ENCODE peak calls at places on chromosomes 13 and 19, in six cellular contexts. E, R, Z, Y, I and D are unnamed samples.

GRCh38 chr13:84651288-84651687 is 769.0 kb upstream of the SLITRK1 start:
- DNase-seq in E (no peak), R (no peak), Z (peak), Y (no peak), I (no peak), D (peak)

GRCh38 chr13:106318941-106319411 is 216.5 kb downstream of the EFNB2 start:
- DNase-seq in E (no peak), R (no peak), Z (peak), Y (no peak), I (no peak), D (peak)

GRCh38 chr13:104321756-104322155 is 1255.5 kb upstream of the SLC10A2 start:
- DNase-seq in E (no peak), R (no peak), Z (no peak), Y (no peak), I (no peak), D (no peak)

GRCh38 chr19:55156202-55157063 is 1.1 kb downstream of the TNNI3 start:
- DNase-seq in E (peak), R (no peak), Z (peak), Y (peak), I (peak), D (no peak)

GRCh38 chr13:106089251-106089940 is 446.1 kb downstream of the EFNB2 start:
- DNase-seq in E (no peak), R (no peak), Z (no peak), Y (no peak), I (no peak), D (peak)

GRCh38 chr19:7926021-7926726 is at the start of gene CTXN1:
- DNase-seq in E (peak), R (peak), Z (peak), Y (peak), I (no peak), D (peak)

GRCh38 chr13:21078501-21078900 is 17.1 kb upstream of the LATS2 start:
- DNase-seq in E (no peak), R (no peak), Z (peak), Y (no peak), I (no peak), D (peak)

GRCh38 chr19:3068071-3068470 is 5.8 kb upstream of the TLE5 start:
- DNase-seq in E (peak), R (no peak), Z (no peak), Y (no peak), I (no peak), D (no peak)

GRCh38 chr13:24615114-24615513 is 65.1 kb upstream of the ATP12A start:
- DNase-seq in E (no peak), R (peak), Z (no peak), Y (no peak), I (no peak), D (no peak)

GRCh38 chr19:16185925-16186234 is 670 bp downstream of the FAM32A start:
- DNase-seq in E (no peak), R (no peak), Z (no peak), Y (no peak), I (no peak), D (peak)

GRCh38 chr19:31274964-31275319 is 74.3 kb downstream of the TSHZ3 start:
- DNase-seq in E (no peak), R (no peak), Z (no peak), Y (no peak), I (no peak), D (no peak)

GRCh38 chr19:8147579-8147978 is 1.8 kb downstream of the FBN3 start:
- DNase-seq in E (no peak), R (no peak), Z (no peak), Y (no peak), I (no peak), D (no peak)

GRCh38 chr13:75357576-75358295 is 124.2 kb downstream of the TBC1D4 start:
- DNase-seq in E (no peak), R (no peak), Z (peak), Y (peak), I (peak), D (peak)

GRCh38 chr19:15733895-15734294 is 3.9 kb upstream of the OR10H3 start:
- DNase-seq in E (no peak), R (no peak), Z (no peak), Y (no peak), I (no peak), D (no peak)

GRCh38 chr13:67130444-67130843 is 99.7 kb downstream of the PCDH9 start:
- DNase-seq in E (no peak), R (no peak), Z (no peak), Y (no peak), I (no peak), D (no peak)